ENCODE peak calls at places on chromosome 17, in five cellular contexts. Y, P, F, B and X are unnamed samples.

GRCh38 chr17:16215965-16216316 is 607 bp upstream of the NCOR1 start:
- DNase-seq in F (no peak), B (peak; percentile 57), Y (no peak), P (no peak), X (peak; percentile 65)

GRCh38 chr17:31446195-31446967 is 54.9 kb downstream of the RAB11FIP4 start:
- DNase-seq in Y (no peak), B (no peak), P (no peak), F (no peak), X (no peak)

GRCh38 chr17:8121531-8122390 is 2.1 kb downstream of the HES7 start:
- DNase-seq in Y (no peak), P (peak; percentile 78), B (no peak), F (peak; percentile 59), X (peak; percentile 90)

GRCh38 chr17:41885733-41886132 is 20.5 kb upstream of the KLHL11 start:
- DNase-seq in P (peak; percentile 66), B (no peak), Y (no peak), F (peak; percentile 36), X (no peak)

GRCh38 chr17:794876-795275 is 12.7 kb downstream of the MRM3 start:
- DNase-seq in Y (no peak), F (peak; percentile 58), P (peak; percentile 87), B (peak; percentile 24), X (peak; percentile 81)

GRCh38 chr17:41527076-41528023 is 758 bp downstream of the KRT19 start:
- DNase-seq in Y (no peak), P (no peak), F (peak; percentile 73), B (no peak), X (peak; percentile 59)

GRCh38 chr17:30550512-30551273 is 73.5 kb downstream of the GOSR1 start:
- DNase-seq in Y (peak; percentile 68), B (no peak), P (no peak), F (peak; percentile 62), X (no peak)

GRCh38 chr17:33531311-33531710 is 238.2 kb upstream of the ASIC2 start:
- DNase-seq in B (no peak), F (no peak), P (no peak), Y (no peak), X (no peak)

GRCh38 chr17:34733351-34733750 is 154.0 kb downstream of the TMEM132E start:
- DNase-seq in B (no peak), F (no peak), P (no peak), Y (no peak), X (no peak)

GRCh38 chr17:31907342-31907975 is 6.0 kb upstream of the UTP6 start:
- DNase-seq in F (no peak), P (no peak), B (no peak), Y (no peak), X (no peak)

GRCh38 chr17:78884148-78884870 is 18.7 kb downstream of the CEP295NL start:
- DNase-seq in Y (no peak), F (no peak), P (no peak), B (no peak), X (no peak)

DNA sequence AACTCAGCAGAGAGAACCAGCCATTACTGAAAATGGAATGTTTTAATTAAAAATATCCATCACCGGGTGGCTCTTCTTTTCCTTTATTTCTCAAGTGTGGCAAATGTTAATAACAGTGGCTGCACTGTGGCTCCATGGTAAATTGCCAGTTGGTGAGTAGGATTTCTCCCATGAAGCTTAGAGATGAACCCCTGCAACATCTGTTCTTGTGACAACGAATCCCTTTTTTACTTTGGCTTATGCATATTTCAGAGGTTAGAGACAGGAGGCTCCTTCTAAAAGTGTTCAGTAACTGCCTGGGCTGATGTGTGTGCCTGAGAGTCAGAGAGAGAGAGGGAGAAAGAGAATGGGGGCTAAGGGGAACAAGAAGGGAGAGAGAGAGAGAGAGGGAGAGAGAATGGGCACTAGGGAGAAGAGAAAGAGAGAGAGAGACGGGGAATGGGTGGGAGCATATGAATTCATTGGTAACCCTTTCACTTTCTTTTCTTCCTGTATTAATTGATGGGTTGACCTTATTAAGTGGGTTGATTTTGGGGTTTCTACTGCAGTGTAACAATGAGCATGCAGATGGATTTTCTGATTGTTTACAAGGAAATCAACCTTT is 50.1 kb downstream of the RPTOR start:
- DNase-seq in B (no peak), P (no peak), Y (no peak), F (no peak), X (no peak)
- TF ChIP-seq ESRRA in B (no peak), P (no peak), Y (no peak), F (no peak), X (no peak)

GRCh38 chr17:36942631-36943125 is 5.4 kb downstream of the LHX1 start:
- DNase-seq in P (no peak), B (no peak), F (no peak), Y (no peak), X (no peak)
- TF ChIP-seq ESRRA in P (no peak), B (no peak), F (no peak), Y (no peak), X (no peak)

GRCh38 chr17:1961187-1961586 is 63.9 kb downstream of the RTN4RL1 start:
- DNase-seq in B (no peak), F (no peak), P (no peak), Y (no peak), X (peak; percentile 63)
- TF ChIP-seq ESRRA in B (no peak), F (no peak), P (no peak), Y (no peak), X (no peak)

DNA sequence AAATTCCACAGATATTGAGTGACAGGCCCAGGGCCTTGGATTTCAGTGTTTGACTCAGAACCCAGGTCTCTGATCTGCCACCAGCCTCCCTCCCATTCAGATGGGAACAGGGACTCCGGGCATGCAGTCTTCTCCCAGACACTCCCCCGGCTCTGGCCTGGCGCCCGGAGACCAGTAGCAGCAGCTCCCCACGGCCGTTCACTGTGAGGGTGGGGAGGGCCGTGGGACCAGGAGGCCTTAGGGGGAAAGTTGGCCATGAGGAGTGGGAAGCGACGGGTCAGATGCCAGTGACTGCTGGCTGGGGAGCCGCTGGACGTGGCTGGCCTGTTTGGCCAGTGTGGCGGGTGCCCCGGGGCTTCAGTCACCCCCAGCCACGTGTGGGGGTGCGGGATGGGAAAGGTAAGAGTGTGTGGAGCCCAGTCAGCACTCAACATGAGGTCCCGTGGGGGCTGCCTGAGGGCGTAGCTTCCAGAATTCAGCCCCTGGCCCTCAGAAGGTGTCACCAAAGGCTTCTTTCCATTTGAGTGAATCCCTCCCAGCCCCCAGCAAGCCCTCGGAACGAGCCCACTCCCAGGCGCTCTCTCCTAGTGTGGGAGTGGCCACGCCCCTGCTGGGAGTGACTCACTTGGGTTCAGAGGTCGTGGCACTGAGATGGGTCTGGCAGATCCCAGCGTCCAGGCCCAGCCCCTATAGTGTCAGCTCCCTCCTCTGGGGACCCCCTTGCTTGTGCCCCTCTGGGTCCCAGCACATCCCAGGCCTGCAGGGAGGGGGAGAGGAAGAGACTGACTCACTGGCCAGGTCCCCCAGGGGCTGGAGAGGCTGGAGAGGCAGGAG is 309.4 kb downstream of the SEC14L1 start:
- DNase-seq in B (peak; percentile 92), F (peak; percentile 83), Y (no peak), P (peak; percentile 56), X (peak; percentile 59)
- TF ChIP-seq ESRRA in B (no peak), F (peak; percentile 16), Y (no peak), P (no peak), X (no peak)

DNA sequence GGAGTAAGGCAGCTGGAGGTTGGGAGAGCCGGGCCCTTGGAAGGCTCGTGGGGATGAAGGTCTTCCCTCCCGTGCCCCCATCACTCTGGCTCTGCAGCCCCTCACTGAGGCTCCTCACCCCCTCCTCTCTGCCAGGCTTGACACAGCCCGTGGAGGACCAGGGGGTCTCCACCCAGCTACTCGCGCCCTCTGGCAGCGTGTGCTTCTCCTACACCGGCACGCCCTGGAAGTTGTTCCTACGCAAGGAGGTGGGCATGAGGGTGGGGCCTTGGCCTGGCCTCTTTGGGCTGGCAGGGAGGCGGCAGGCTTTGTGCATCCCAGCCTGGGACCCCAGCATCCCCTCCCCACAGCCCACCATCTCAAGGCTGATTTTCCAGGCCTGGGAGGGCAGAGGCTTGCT is 15.6 kb upstream of the SMIM5 start:
- DNase-seq in P (no peak), F (no peak), B (no peak), Y (no peak), X (no peak)
- TF ChIP-seq ESRRA in P (no peak), F (no peak), B (no peak), Y (no peak), X (no peak)

GRCh38 chr17:10268005-10268404 is 69.6 kb upstream of the GAS7 start:
- DNase-seq in Y (no peak), B (no peak), P (no peak), F (no peak), X (no peak)
- TF ChIP-seq ESRRA in Y (no peak), B (no peak), P (no peak), F (no peak), X (no peak)

GRCh38 chr17:22514767-22515320 is 822.5 kb downstream of the KCNJ18 start:
- DNase-seq in B (no peak), F (no peak), Y (no peak), P (no peak), X (no peak)

GRCh38 chr17:22515599-22515998 is 823.3 kb downstream of the KCNJ18 start:
- DNase-seq in B (no peak), P (no peak), Y (no peak), F (no peak), X (no peak)

GRCh38 chr17:22517716-22518115 is 825.4 kb downstream of the KCNJ18 start:
- DNase-seq in F (peak; percentile 14), P (no peak), Y (no peak), B (no peak), X (no peak)

GRCh38 chr17:22518185-22518584 is 825.9 kb downstream of the KCNJ18 start:
- DNase-seq in B (no peak), F (no peak), Y (no peak), P (no peak), X (no peak)

DNA sequence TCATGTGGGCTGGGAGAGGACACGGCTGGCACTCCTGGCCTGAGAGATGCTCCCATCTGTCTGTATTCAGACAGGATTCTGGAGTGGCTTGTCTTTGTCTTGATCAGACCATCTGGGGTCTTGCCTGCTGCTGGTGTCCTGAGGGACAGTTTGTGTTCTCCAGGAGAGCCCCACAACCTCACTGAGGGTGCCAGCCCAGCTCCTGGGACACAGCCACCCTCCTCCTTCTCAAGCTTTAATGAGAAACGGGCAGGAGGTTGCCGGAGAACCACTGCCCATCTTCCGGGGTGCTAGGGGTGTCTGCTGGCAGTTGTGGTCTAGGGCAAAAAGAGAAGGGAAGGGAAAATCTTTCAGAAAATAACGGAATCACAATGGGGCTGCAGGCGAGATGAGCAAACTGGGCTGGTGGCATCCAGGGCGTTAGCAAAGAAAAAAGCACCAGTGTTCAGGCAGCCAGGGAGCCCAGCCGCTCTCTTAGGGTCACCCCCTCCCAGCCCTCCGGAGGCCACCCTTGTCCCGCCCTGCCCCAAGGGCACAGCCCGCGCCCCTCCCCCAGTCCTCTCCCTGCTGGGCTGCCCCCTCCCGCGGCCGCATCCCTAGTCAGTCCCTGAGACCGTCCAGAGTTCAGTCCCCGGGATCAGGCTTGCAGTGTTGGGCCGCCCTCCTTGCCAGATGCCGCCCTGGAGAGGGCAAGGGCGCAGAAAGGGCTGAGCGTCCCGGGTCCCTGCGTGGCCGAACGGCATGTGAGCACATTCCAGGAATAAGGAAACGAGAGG is 824.7 kb downstream of the KCNJ18 start:
- DNase-seq in F (no peak), Y (no peak), P (no peak), B (no peak), X (no peak)
- TF ChIP-seq ESRRA in F (no peak), Y (no peak), P (no peak), B (no peak), X (no peak)

GRCh38 chr17:72615627-72615991 is 476.9 kb downstream of the SLC39A11 start:
- DNase-seq in F (no peak), B (no peak), Y (no peak), P (no peak), X (no peak)
- TF ChIP-seq ESRRA in F (no peak), B (no peak), Y (no peak), P (no peak), X (no peak)